ENCODE peak calls at places on chromosome 17, in six cellular contexts. One of them, this sample, is unnamed.

GRCh38 chr17:57440522-57441269 is 184.4 kb downstream of the MSI2 start:
- DNase-seq in foreskin keratinocyte: peak; percentile 61
- DNase-seq in activated T-cell treated with anti-CD3 and anti-CD28 coated beads for 1 hour: peak; percentile 49
- DNase-seq in heart left ventricle: peak; percentile 83
- DNase-seq in Panc1: no peak
- DNase-seq in ovary: peak; percentile 84
- DNase-seq in this sample: peak; percentile 49

GRCh38 chr17:77693776-77694175 is 264.7 kb upstream of the TNRC6C start:
- DNase-seq in foreskin keratinocyte: no peak
- DNase-seq in activated T-cell treated with anti-CD3 and anti-CD28 coated beads for 1 hour: no peak
- DNase-seq in heart left ventricle: no peak
- DNase-seq in Panc1: no peak
- DNase-seq in ovary: no peak
- DNase-seq in this sample: no peak

GRCh38 chr17:61536417-61536955 is 54.5 kb downstream of the NACA2 start:
- DNase-seq in foreskin keratinocyte: no peak
- DNase-seq in activated T-cell treated with anti-CD3 and anti-CD28 coated beads for 1 hour: no peak
- DNase-seq in heart left ventricle: no peak
- DNase-seq in Panc1: no peak
- DNase-seq in ovary: no peak
- DNase-seq in this sample: no peak

GRCh38 chr17:75970626-75971025 is 8.3 kb downstream of the ACOX1 start:
- DNase-seq in foreskin keratinocyte: no peak
- DNase-seq in activated T-cell treated with anti-CD3 and anti-CD28 coated beads for 1 hour: no peak
- DNase-seq in heart left ventricle: no peak
- DNase-seq in Panc1: no peak
- DNase-seq in ovary: no peak
- DNase-seq in this sample: no peak

GRCh38 chr17:546456-546855 is 168.2 kb downstream of the VPS53 start:
- DNase-seq in foreskin keratinocyte: no peak
- DNase-seq in activated T-cell treated with anti-CD3 and anti-CD28 coated beads for 1 hour: no peak
- DNase-seq in heart left ventricle: no peak
- DNase-seq in Panc1: no peak
- DNase-seq in ovary: no peak
- DNase-seq in this sample: no peak

GRCh38 chr17:1217030-1217429 is 37.2 kb upstream of the ABR start:
- DNase-seq in foreskin keratinocyte: no peak
- DNase-seq in activated T-cell treated with anti-CD3 and anti-CD28 coated beads for 1 hour: no peak
- DNase-seq in heart left ventricle: no peak
- DNase-seq in Panc1: no peak
- DNase-seq in ovary: no peak
- DNase-seq in this sample: no peak

GRCh38 chr17:77691216-77692085 is 267.1 kb upstream of the TNRC6C start:
- DNase-seq in foreskin keratinocyte: no peak
- DNase-seq in activated T-cell treated with anti-CD3 and anti-CD28 coated beads for 1 hour: no peak
- DNase-seq in heart left ventricle: no peak
- DNase-seq in Panc1: no peak
- DNase-seq in ovary: no peak
- DNase-seq in this sample: no peak

GRCh38 chr17:49487202-49487601 is 7.9 kb upstream of the NGFR start:
- DNase-seq in foreskin keratinocyte: no peak
- DNase-seq in activated T-cell treated with anti-CD3 and anti-CD28 coated beads for 1 hour: no peak
- DNase-seq in heart left ventricle: no peak
- DNase-seq in Panc1: no peak
- DNase-seq in ovary: no peak
- DNase-seq in this sample: no peak

GRCh38 chr17:28181568-28181967 is 137.4 kb upstream of the TMEM97 start:
- DNase-seq in foreskin keratinocyte: no peak
- DNase-seq in activated T-cell treated with anti-CD3 and anti-CD28 coated beads for 1 hour: no peak
- DNase-seq in heart left ventricle: no peak
- DNase-seq in Panc1: no peak
- DNase-seq in ovary: no peak
- DNase-seq in this sample: no peak

GRCh38 chr17:5584971-5585794 is 874 bp upstream of the NLRP1 start:
- DNase-seq in foreskin keratinocyte: peak; percentile 95
- DNase-seq in activated T-cell treated with anti-CD3 and anti-CD28 coated beads for 1 hour: no peak
- DNase-seq in heart left ventricle: no peak
- DNase-seq in Panc1: no peak
- DNase-seq in ovary: no peak
- DNase-seq in this sample: no peak

GRCh38 chr17:77729587-77729986 is 228.9 kb upstream of the TNRC6C start:
- DNase-seq in foreskin keratinocyte: no peak
- DNase-seq in activated T-cell treated with anti-CD3 and anti-CD28 coated beads for 1 hour: no peak
- DNase-seq in heart left ventricle: no peak
- DNase-seq in Panc1: no peak
- DNase-seq in ovary: no peak
- DNase-seq in this sample: no peak

GRCh38 chr17:8894189-8894611 is 26.7 kb upstream of the PIK3R6 start:
- DNase-seq in foreskin keratinocyte: no peak
- DNase-seq in activated T-cell treated with anti-CD3 and anti-CD28 coated beads for 1 hour: no peak
- DNase-seq in heart left ventricle: no peak
- DNase-seq in Panc1: no peak
- DNase-seq in ovary: no peak
- DNase-seq in this sample: no peak

GRCh38 chr17:14748036-14748715 is 447.3 kb downstream of the HS3ST3B1 start:
- DNase-seq in foreskin keratinocyte: no peak
- DNase-seq in activated T-cell treated with anti-CD3 and anti-CD28 coated beads for 1 hour: no peak
- DNase-seq in heart left ventricle: no peak
- DNase-seq in Panc1: no peak
- DNase-seq in ovary: no peak
- DNase-seq in this sample: no peak

GRCh38 chr17:11899494-11899893 is 97.8 kb downstream of the ZNF18 start:
- DNase-seq in foreskin keratinocyte: no peak
- DNase-seq in activated T-cell treated with anti-CD3 and anti-CD28 coated beads for 1 hour: no peak
- DNase-seq in heart left ventricle: no peak
- DNase-seq in Panc1: no peak
- DNase-seq in ovary: no peak
- DNase-seq in this sample: no peak

GRCh38 chr17:43406676-43407645 is 8.2 kb downstream of the ARL4D start:
- DNase-seq in foreskin keratinocyte: no peak
- DNase-seq in activated T-cell treated with anti-CD3 and anti-CD28 coated beads for 1 hour: no peak
- DNase-seq in heart left ventricle: no peak
- DNase-seq in Panc1: no peak
- DNase-seq in ovary: no peak
- DNase-seq in this sample: no peak

GRCh38 chr17:79907855-79908254 is 68.6 kb upstream of the CBX4 start:
- DNase-seq in foreskin keratinocyte: no peak
- DNase-seq in activated T-cell treated with anti-CD3 and anti-CD28 coated beads for 1 hour: no peak
- DNase-seq in heart left ventricle: no peak
- DNase-seq in Panc1: no peak
- DNase-seq in ovary: no peak
- DNase-seq in this sample: no peak

GRCh38 chr17:82737981-82738877 is 2.8 kb downstream of the FN3K start:
- DNase-seq in foreskin keratinocyte: no peak
- DNase-seq in activated T-cell treated with anti-CD3 and anti-CD28 coated beads for 1 hour: no peak
- DNase-seq in heart left ventricle: peak; percentile 87
- DNase-seq in Panc1: no peak
- DNase-seq in ovary: peak; percentile 81
- DNase-seq in this sample: no peak